ENCODE peak calls at places on chromosomes 12 and 14, in seven cellular contexts. One of them, this sample, is unnamed.

GRCh38 chr12:38847247-38847646 is 58.1 kb downstream of the CPNE8 start:
- DNase-seq in A549: no peak
- DNase-seq in AG09319: no peak
- DNase-seq in psoas muscle: no peak
- DNase-seq in WERI-Rb-1: no peak
- DNase-seq in WTC11: no peak
- DNase-seq in K562: no peak
- DNase-seq in this sample: no peak

GRCh38 chr12:49673446-49674317 is 33.5 kb downstream of the FMNL3 start:
- DNase-seq in A549: no peak
- DNase-seq in AG09319: peak; percentile 86
- DNase-seq in psoas muscle: peak; percentile 95
- DNase-seq in WERI-Rb-1: peak; percentile 91
- DNase-seq in WTC11: peak; percentile 66
- DNase-seq in K562: peak; percentile 84
- DNase-seq in this sample: no peak

GRCh38 chr12:126182619-126183236 is 1117.5 kb downstream of the AACS start:
- DNase-seq in A549: no peak
- DNase-seq in AG09319: peak; percentile 46
- DNase-seq in psoas muscle: no peak
- DNase-seq in WERI-Rb-1: no peak
- DNase-seq in WTC11: no peak
- DNase-seq in K562: no peak
- DNase-seq in this sample: no peak

GRCh38 chr14:22838631-22839041 is 2.3 kb downstream of the MMP14 start:
- DNase-seq in A549: no peak
- DNase-seq in AG09319: no peak
- DNase-seq in psoas muscle: peak; percentile 62
- DNase-seq in WERI-Rb-1: no peak
- DNase-seq in WTC11: no peak
- DNase-seq in K562: no peak
- DNase-seq in this sample: no peak

GRCh38 chr12:89245090-89245489 is 107.2 kb downstream of the DUSP6 start:
- DNase-seq in A549: no peak
- DNase-seq in AG09319: no peak
- DNase-seq in psoas muscle: no peak
- DNase-seq in WERI-Rb-1: no peak
- DNase-seq in WTC11: no peak
- DNase-seq in K562: no peak
- DNase-seq in this sample: no peak

GRCh38 chr12:49939307-49939706 is 11.2 kb upstream of the AQP2 start:
- DNase-seq in A549: no peak
- DNase-seq in AG09319: no peak
- DNase-seq in psoas muscle: no peak
- DNase-seq in WERI-Rb-1: no peak
- DNase-seq in WTC11: no peak
- DNase-seq in K562: no peak
- DNase-seq in this sample: no peak

GRCh38 chr12:913919-914718 is 35.4 kb downstream of the RAD52 start:
- DNase-seq in A549: no peak
- DNase-seq in AG09319: no peak
- DNase-seq in psoas muscle: no peak
- DNase-seq in WERI-Rb-1: no peak
- DNase-seq in WTC11: no peak
- DNase-seq in K562: no peak
- DNase-seq in this sample: no peak

GRCh38 chr12:101485015-101485414 is 9.9 kb downstream of the SPIC start:
- DNase-seq in A549: no peak
- DNase-seq in AG09319: no peak
- DNase-seq in psoas muscle: no peak
- DNase-seq in WERI-Rb-1: no peak
- DNase-seq in WTC11: no peak
- DNase-seq in K562: no peak
- DNase-seq in this sample: no peak

GRCh38 chr14:99660794-99661193 is 15.9 kb downstream of the HHIPL1 start:
- DNase-seq in A549: no peak
- DNase-seq in AG09319: no peak
- DNase-seq in psoas muscle: no peak
- DNase-seq in WERI-Rb-1: no peak
- DNase-seq in WTC11: no peak
- DNase-seq in K562: no peak
- DNase-seq in this sample: no peak

GRCh38 chr12:80226576-80226975 is 127.2 kb downstream of the OTOGL start:
- DNase-seq in A549: no peak
- DNase-seq in AG09319: no peak
- DNase-seq in psoas muscle: no peak
- DNase-seq in WERI-Rb-1: no peak
- DNase-seq in WTC11: no peak
- DNase-seq in K562: no peak
- DNase-seq in this sample: no peak
- TF ChIP-seq CTCF in A549: no peak
- TF ChIP-seq CTCF in AG09319: no peak
- TF ChIP-seq CTCF in psoas muscle: no peak
- TF ChIP-seq CTCF in WERI-Rb-1: no peak
- TF ChIP-seq CTCF in WTC11: no peak
- TF ChIP-seq CTCF in K562: no peak
- TF ChIP-seq CTCF in this sample: no peak

GRCh38 chr14:73759714-73760597 is 45.8 kb upstream of the PNMA1 start:
- DNase-seq in A549: peak; percentile 95
- DNase-seq in AG09319: peak; percentile 98
- DNase-seq in psoas muscle: peak; percentile 98
- DNase-seq in WERI-Rb-1: peak; percentile 96
- DNase-seq in WTC11: peak; percentile 95
- DNase-seq in K562: peak; percentile 67
- DNase-seq in this sample: peak; percentile 96
- TF ChIP-seq CTCF in A549: no peak
- TF ChIP-seq CTCF in AG09319: no peak
- TF ChIP-seq CTCF in psoas muscle: no peak
- TF ChIP-seq CTCF in WERI-Rb-1: no peak
- TF ChIP-seq CTCF in WTC11: no peak
- TF ChIP-seq CTCF in K562: no peak
- TF ChIP-seq CTCF in this sample: no peak

GRCh38 chr12:109764776-109765492 is 51.3 kb downstream of the FAM222A start:
- DNase-seq in A549: no peak
- DNase-seq in AG09319: no peak
- DNase-seq in psoas muscle: peak; percentile 33
- DNase-seq in WERI-Rb-1: peak; percentile 4
- DNase-seq in WTC11: no peak
- DNase-seq in K562: no peak
- DNase-seq in this sample: peak; percentile 9

GRCh38 chr12:109763201-109763841 is 49.7 kb downstream of the FAM222A start:
- DNase-seq in A549: no peak
- DNase-seq in AG09319: no peak
- DNase-seq in psoas muscle: peak; percentile 20
- DNase-seq in WERI-Rb-1: peak; percentile 4
- DNase-seq in WTC11: no peak
- DNase-seq in K562: no peak
- DNase-seq in this sample: no peak

GRCh38 chr12:109762673-109763191 is 49.1 kb downstream of the FAM222A start:
- DNase-seq in A549: no peak
- DNase-seq in AG09319: no peak
- DNase-seq in psoas muscle: peak; percentile 18
- DNase-seq in WERI-Rb-1: no peak
- DNase-seq in WTC11: no peak
- DNase-seq in K562: no peak
- DNase-seq in this sample: peak; percentile 13

GRCh38 chr12:109765493-109765810 is 51.8 kb downstream of the FAM222A start:
- DNase-seq in A549: no peak
- DNase-seq in AG09319: no peak
- DNase-seq in psoas muscle: peak; percentile 9
- DNase-seq in WERI-Rb-1: no peak
- DNase-seq in WTC11: no peak
- DNase-seq in K562: no peak
- DNase-seq in this sample: no peak

DNA sequence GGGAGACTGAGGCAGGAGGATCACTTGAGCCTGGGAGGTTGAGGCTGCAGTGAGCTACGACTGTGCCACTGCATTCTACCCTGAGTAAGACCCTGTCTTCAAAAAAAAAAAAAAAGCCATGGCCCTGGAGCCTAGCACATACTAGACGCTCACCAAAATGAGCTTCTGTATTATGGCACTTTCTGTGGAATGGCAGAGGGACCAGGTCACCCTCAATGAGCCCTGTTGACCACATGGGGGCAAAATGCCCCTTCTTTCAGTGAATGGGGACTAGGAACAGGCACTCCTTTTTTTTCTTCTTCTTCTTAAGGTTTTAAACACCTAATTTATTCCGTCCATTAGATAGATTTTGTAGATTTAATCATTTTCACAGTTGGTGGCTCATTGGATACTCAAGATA is 50.5 kb downstream of the FAM222A start:
- DNase-seq in A549: no peak
- DNase-seq in AG09319: no peak
- DNase-seq in psoas muscle: no peak
- DNase-seq in WERI-Rb-1: peak; percentile 23
- DNase-seq in WTC11: no peak
- DNase-seq in K562: peak; percentile 36
- DNase-seq in this sample: no peak
- TF ChIP-seq CTCF in A549: peak; percentile 22
- TF ChIP-seq CTCF in AG09319: no peak
- TF ChIP-seq CTCF in psoas muscle: no peak
- TF ChIP-seq CTCF in WERI-Rb-1: peak; percentile 47
- TF ChIP-seq CTCF in WTC11: peak; percentile 11
- TF ChIP-seq CTCF in K562: peak; percentile 31
- TF ChIP-seq CTCF in this sample: no peak

DNA sequence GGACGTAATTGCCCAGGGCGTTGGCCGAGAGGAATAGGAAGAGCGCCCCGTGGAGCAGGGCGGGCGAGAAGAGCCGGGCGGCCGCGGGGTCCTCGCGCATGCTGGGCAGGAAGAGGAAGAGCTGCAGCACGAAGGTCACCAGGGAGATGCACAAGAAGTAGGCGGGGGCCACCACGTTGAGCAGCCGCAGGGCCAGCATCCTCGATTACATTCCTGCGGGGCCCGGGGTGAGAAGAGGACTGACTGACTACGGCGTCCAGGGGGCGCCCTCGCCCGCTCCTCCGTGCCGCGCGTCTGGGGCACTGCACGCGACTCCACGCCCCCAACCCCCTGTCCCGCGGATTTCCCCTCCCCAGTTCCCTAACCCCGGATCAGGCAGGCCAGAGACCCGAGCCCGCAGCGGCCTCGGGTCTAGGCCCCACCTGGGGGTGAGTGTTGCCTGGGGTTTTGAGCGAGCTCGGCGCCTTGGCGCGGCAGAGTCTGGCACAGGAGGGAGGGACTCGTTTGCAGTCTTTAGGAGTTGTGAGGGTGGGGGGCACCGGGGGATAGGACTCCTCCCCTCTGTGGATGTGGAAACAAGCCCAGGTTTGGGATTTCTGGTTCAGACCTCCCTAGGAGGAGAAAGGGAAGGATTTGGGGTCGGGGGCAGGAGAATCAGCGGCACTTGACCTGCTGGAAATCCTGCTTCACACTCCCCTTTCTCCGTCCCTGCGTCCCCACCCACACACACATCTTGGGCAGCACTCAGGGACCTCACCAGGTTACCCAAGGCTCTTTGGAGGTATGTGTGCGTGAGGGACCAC is 1.9 kb downstream of the ZDHHC22 start:
- DNase-seq in A549: peak; percentile 89
- DNase-seq in AG09319: no peak
- DNase-seq in psoas muscle: peak; percentile 61
- DNase-seq in WERI-Rb-1: peak; percentile 73
- DNase-seq in WTC11: peak; percentile 90
- DNase-seq in K562: peak; percentile 69
- DNase-seq in this sample: no peak
- TF ChIP-seq CTCF in A549: peak; percentile 70
- TF ChIP-seq CTCF in AG09319: peak; percentile 35
- TF ChIP-seq CTCF in psoas muscle: peak; percentile 28
- TF ChIP-seq CTCF in WERI-Rb-1: peak; percentile 91
- TF ChIP-seq CTCF in WTC11: peak; percentile 75
- TF ChIP-seq CTCF in K562: peak; percentile 50
- TF ChIP-seq CTCF in this sample: no peak

This sample was measured in natural killer cell.